ENCODE peak calls at places on chromosomes 5 and 9, in five cellular contexts. R is omental fat pad, C is tibial artery, W is A549, P is left lung. Z is an unnamed sample.

GRCh38 chr5:91126888-91127287 is 256.2 kb downstream of the ARRDC3 start:
- DNase-seq in R (no peak), C (no peak), W (no peak), P (no peak), Z (no peak)

GRCh38 chr5:170404398-170404797 is 15.2 kb upstream of the KCNMB1 start:
- DNase-seq in R (no peak), C (no peak), W (no peak), P (peak; percentile 54), Z (no peak)

GRCh38 chr5:81986126-81986525 is 14.3 kb downstream of the ATG10 start:
- DNase-seq in R (no peak), C (no peak), W (no peak), P (no peak), Z (no peak)

GRCh38 chr5:114830114-114830513 is 339.6 kb downstream of the TRIM36 start:
- DNase-seq in R (no peak), C (no peak), W (no peak), P (no peak), Z (no peak)

GRCh38 chr5:82730862-82731261 is 346.3 kb downstream of the TMEM167A start:
- DNase-seq in R (no peak), C (no peak), W (no peak), P (no peak), Z (no peak)

GRCh38 chr9:37187269-37187668 is 66.9 kb downstream of the ZCCHC7 start:
- DNase-seq in R (no peak), C (no peak), W (no peak), P (no peak), Z (no peak)

GRCh38 chr9:38263534-38263933 is 129.0 kb upstream of the ALDH1B1 start:
- DNase-seq in R (no peak), C (no peak), W (peak; percentile 49), P (no peak), Z (no peak)

GRCh38 chr5:5018560-5018935 is 121.6 kb upstream of the ADAMTS16 start:
- DNase-seq in R (no peak), C (no peak), W (no peak), P (no peak), Z (no peak)

GRCh38 chr9:6147847-6148246 is 67.8 kb upstream of the IL33 start:
- DNase-seq in R (no peak), C (no peak), W (no peak), P (no peak), Z (no peak)

GRCh38 chr5:115209279-115209678 is 39.6 kb upstream of the TRIM36 start:
- DNase-seq in R (no peak), C (peak; percentile 35), W (no peak), P (peak; percentile 43), Z (no peak)

GRCh38 chr9:71741841-71742648 is 26.3 kb downstream of the CEMIP2 start:
- DNase-seq in R (no peak), C (no peak), W (peak; percentile 73), P (no peak), Z (no peak)

GRCh38 chr5:168020522-168021294 is 270.7 kb upstream of the WWC1 start:
- DNase-seq in R (no peak), C (no peak), W (no peak), P (no peak), Z (no peak)
- TF ChIP-seq CTCF in R (no peak), C (peak; percentile 41), W (peak; percentile 51), P (no peak), Z (peak; percentile 14)

GRCh38 chr9:33628865-33629410 is 104.9 kb downstream of the ANKRD18B start:
- DNase-seq in R (no peak), C (no peak), W (no peak), P (no peak), Z (no peak)

GRCh38 chr9:33619666-33620404 is 95.8 kb downstream of the ANKRD18B start:
- DNase-seq in R (no peak), C (no peak), W (peak; percentile 88), P (no peak), Z (no peak)

GRCh38 chr9:33620738-33621439 is 96.8 kb downstream of the ANKRD18B start:
- DNase-seq in R (no peak), C (no peak), W (peak; percentile 23), P (no peak), Z (no peak)

DNA sequence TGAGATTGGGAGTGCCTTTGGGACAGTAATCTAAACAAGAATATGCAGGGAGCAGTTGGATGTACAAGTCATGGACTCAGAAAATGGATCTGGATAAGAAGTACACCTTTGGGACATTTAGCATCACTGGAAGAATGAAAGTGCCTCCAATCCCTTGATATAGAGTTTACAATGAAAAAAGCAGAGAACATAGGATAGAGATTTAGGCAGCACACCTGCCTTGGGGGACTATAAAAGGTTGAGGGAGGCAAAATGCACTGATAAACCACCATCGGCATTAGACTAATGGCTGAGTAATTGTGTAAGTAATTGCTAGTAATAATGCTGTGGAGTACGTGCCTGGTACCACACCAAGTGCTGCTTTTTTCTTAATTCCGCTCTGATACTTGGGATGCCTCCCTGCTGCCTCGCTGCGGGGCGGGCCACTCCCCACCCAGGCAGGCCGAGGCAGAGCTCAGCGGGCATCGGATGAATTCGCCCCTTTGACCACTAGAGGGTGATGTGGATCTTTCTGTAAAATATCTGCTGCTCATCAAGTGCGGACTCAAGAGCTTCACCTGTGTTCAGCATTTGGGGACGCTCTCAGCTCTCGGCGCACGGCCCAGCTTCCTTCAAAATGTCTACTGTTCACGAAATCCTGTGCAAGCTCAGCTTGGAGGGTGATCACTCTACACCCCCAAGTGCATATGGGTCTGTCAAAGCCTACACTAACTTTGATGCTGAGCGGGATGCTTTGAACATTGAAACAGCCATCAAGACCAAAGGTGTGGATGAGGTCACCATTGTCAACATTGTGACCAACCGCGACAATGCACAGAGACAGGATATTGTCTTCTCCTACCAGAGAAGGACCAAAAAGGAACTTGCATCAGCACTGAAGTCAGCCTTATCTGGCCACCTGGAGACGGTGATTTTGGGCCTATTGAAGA is 99.9 kb downstream of the ANKRD18B start:
- DNase-seq in R (peak; percentile 38), C (peak; percentile 33), W (peak; percentile 82), P (peak; percentile 47), Z (peak; percentile 74)
- TF ChIP-seq CTCF in R (no peak), C (peak; percentile 81), W (peak; percentile 92), P (peak; percentile 91), Z (peak; percentile 87)

GRCh38 chr9:77731008-77731698 is 83.0 kb upstream of the GNA14 start:
- DNase-seq in R (no peak), C (no peak), W (no peak), P (no peak), Z (no peak)
- TF ChIP-seq CTCF in R (no peak), C (no peak), W (no peak), P (no peak), Z (no peak)

DNA sequence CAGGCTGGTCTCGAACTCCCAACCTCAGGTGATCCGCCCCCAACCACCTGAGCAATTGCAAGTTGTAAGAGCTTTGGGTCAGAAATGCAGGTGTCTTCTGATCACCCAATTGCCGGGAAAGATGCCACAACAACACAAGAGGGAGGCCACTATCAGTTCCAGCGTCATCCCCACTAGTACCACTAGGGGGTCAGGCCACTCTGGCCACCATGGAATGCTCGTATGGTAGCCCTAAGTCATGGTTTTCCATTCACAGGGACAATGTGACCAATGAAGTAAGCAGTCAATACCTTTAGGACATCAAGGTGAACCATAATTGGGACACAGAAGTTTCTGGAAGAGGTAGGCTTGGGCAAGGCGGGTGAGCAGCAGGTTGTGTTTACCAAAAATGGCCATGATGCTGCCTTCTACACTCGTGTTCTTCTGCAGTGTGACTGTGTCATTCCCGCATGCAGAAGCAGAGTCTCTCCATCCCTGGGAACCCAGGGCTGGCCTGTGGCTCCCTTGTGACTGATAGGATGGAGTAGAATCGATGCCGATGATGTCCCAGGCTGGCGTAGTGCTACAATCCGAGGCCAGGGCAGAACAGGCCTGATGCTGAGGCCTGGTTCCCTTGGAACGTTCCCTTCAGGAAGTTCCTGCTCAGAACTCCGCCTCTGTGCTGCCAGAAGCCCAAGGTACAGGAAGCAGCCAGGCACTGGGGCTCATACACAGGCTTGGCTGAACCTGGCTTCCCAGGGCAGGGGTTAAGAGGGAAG is 42.2 kb upstream of the ANKRD33B start:
- DNase-seq in R (no peak), C (no peak), W (peak; percentile 52), P (no peak), Z (no peak)
- TF ChIP-seq CTCF in R (no peak), C (no peak), W (no peak), P (no peak), Z (peak; percentile 18)